ENCODE peak calls at places on chromosomes 11 and 22, in five cellular contexts. One of them, this sample, is unnamed.

GRCh38 chr11:27456140-27456801 is 16.3 kb downstream of the LGR4 start:
- DNase-seq in HFFc6: peak
- DNase-seq in lung: no peak
- DNase-seq in kidney: no peak
- DNase-seq in activated B cell treated with CpG ODN at 0.5 μM for 24 hours: no peak
- DNase-seq in this sample: no peak

GRCh38 chr22:32318361-32318760 is 39.3 kb upstream of the RFPL3 start:
- DNase-seq in activated B cell treated with CpG ODN at 0.5 μM for 24 hours: no peak
- DNase-seq in kidney: no peak
- DNase-seq in lung: no peak
- DNase-seq in HFFc6: no peak
- DNase-seq in this sample: no peak

GRCh38 chr22:46829140-46829891 is 66.9 kb downstream of the TBC1D22A start:
- DNase-seq in HFFc6: peak
- DNase-seq in lung: no peak
- DNase-seq in kidney: no peak
- DNase-seq in activated B cell treated with CpG ODN at 0.5 μM for 24 hours: no peak
- DNase-seq in this sample: no peak

GRCh38 chr11:111878385-111878765 is 590 bp downstream of the FDXACB1 start:
- DNase-seq in activated B cell treated with CpG ODN at 0.5 μM for 24 hours: no peak
- DNase-seq in kidney: no peak
- DNase-seq in lung: no peak
- DNase-seq in HFFc6: peak
- DNase-seq in this sample: no peak

GRCh38 chr22:32548039-32548438 is 73.4 kb downstream of the FBXO7 start:
- DNase-seq in lung: no peak
- DNase-seq in activated B cell treated with CpG ODN at 0.5 μM for 24 hours: no peak
- DNase-seq in HFFc6: no peak
- DNase-seq in kidney: no peak
- DNase-seq in this sample: no peak

GRCh38 chr11:19984048-19984742 is 176.1 kb downstream of the DBX1 start:
- DNase-seq in lung: no peak
- DNase-seq in kidney: no peak
- DNase-seq in HFFc6: no peak
- DNase-seq in activated B cell treated with CpG ODN at 0.5 μM for 24 hours: no peak
- DNase-seq in this sample: no peak

GRCh38 chr11:71265559-71266092 is 13.2 kb upstream of the SHANK2 start:
- DNase-seq in lung: no peak
- DNase-seq in kidney: peak
- DNase-seq in activated B cell treated with CpG ODN at 0.5 μM for 24 hours: no peak
- DNase-seq in HFFc6: no peak
- DNase-seq in this sample: no peak

GRCh38 chr11:60769273-60769672 is 12.6 kb downstream of the MS4A15 start:
- DNase-seq in HFFc6: no peak
- DNase-seq in kidney: no peak
- DNase-seq in lung: no peak
- DNase-seq in activated B cell treated with CpG ODN at 0.5 μM for 24 hours: no peak
- DNase-seq in this sample: no peak

GRCh38 chr11:10375280-10376048 is 70.6 kb downstream of the ADM start:
- DNase-seq in kidney: no peak
- DNase-seq in lung: no peak
- DNase-seq in HFFc6: peak
- DNase-seq in activated B cell treated with CpG ODN at 0.5 μM for 24 hours: no peak
- DNase-seq in this sample: no peak

GRCh38 chr11:69088676-69089146 is 40.0 kb downstream of the TPCN2 start:
- DNase-seq in activated B cell treated with CpG ODN at 0.5 μM for 24 hours: peak
- DNase-seq in kidney: peak
- DNase-seq in HFFc6: peak
- DNase-seq in lung: peak
- DNase-seq in this sample: peak

GRCh38 chr11:122598971-122599370 is 56.6 kb upstream of the UBASH3B start:
- DNase-seq in HFFc6: no peak
- DNase-seq in kidney: no peak
- DNase-seq in lung: no peak
- DNase-seq in activated B cell treated with CpG ODN at 0.5 μM for 24 hours: no peak
- DNase-seq in this sample: no peak

GRCh38 chr11:43830928-43831440 is 49.6 kb upstream of the ALKBH3 start:
- DNase-seq in kidney: no peak
- DNase-seq in HFFc6: peak
- DNase-seq in lung: no peak
- DNase-seq in activated B cell treated with CpG ODN at 0.5 μM for 24 hours: no peak
- DNase-seq in this sample: no peak

GRCh38 chr22:30249049-30250038 is 2.8 kb upstream of the LIF start:
- DNase-seq in HFFc6: no peak
- DNase-seq in kidney: peak
- DNase-seq in lung: no peak
- DNase-seq in activated B cell treated with CpG ODN at 0.5 μM for 24 hours: no peak
- DNase-seq in this sample: no peak

GRCh38 chr22:38802671-38803121 is 8.8 kb upstream of the DNAL4 start:
- DNase-seq in kidney: peak
- DNase-seq in activated B cell treated with CpG ODN at 0.5 μM for 24 hours: no peak
- DNase-seq in lung: peak
- DNase-seq in HFFc6: peak
- DNase-seq in this sample: no peak

GRCh38 chr11:45661417-45662055 is 3.9 kb downstream of the CHST1 start:
- DNase-seq in HFFc6: no peak
- DNase-seq in activated B cell treated with CpG ODN at 0.5 μM for 24 hours: no peak
- DNase-seq in kidney: peak
- DNase-seq in lung: no peak
- DNase-seq in this sample: no peak

GRCh38 chr22:37187891-37188761 is at the start of gene C1QTNF6:
- DNase-seq in HFFc6: no peak
- DNase-seq in lung: no peak
- DNase-seq in kidney: peak
- DNase-seq in activated B cell treated with CpG ODN at 0.5 μM for 24 hours: no peak
- DNase-seq in this sample: no peak

GRCh38 chr11:64858467-64859401 is 14.3 kb upstream of the CDC42BPG start:
- DNase-seq in lung: no peak
- DNase-seq in activated B cell treated with CpG ODN at 0.5 μM for 24 hours: peak
- DNase-seq in HFFc6: no peak
- DNase-seq in kidney: peak
- DNase-seq in this sample: no peak

GRCh38 chr22:46753360-46753759 is 9.1 kb upstream of the TBC1D22A start:
- DNase-seq in activated B cell treated with CpG ODN at 0.5 μM for 24 hours: no peak
- DNase-seq in HFFc6: no peak
- DNase-seq in kidney: peak
- DNase-seq in lung: no peak
- DNase-seq in this sample: no peak

GRCh38 chr11:122344281-122344680 is 228.3 kb upstream of the BLID start:
- DNase-seq in activated B cell treated with CpG ODN at 0.5 μM for 24 hours: no peak
- DNase-seq in kidney: no peak
- DNase-seq in HFFc6: peak
- DNase-seq in lung: no peak
- DNase-seq in this sample: no peak

GRCh38 chr11:77347962-77348361 is 46.5 kb upstream of the GDPD4 start:
- DNase-seq in lung: no peak
- DNase-seq in HFFc6: no peak
- DNase-seq in kidney: no peak
- DNase-seq in activated B cell treated with CpG ODN at 0.5 μM for 24 hours: no peak
- DNase-seq in this sample: no peak

GRCh38 chr11:26073646-26074045 is 258.3 kb upstream of the ANO3 start:
- DNase-seq in lung: no peak
- DNase-seq in HFFc6: no peak
- DNase-seq in activated B cell treated with CpG ODN at 0.5 μM for 24 hours: no peak
- DNase-seq in kidney: no peak
- DNase-seq in this sample: no peak

GRCh38 chr22:19232620-19233019 is 54.1 kb upstream of the SLC25A1 start:
- DNase-seq in lung: no peak
- DNase-seq in kidney: no peak
- DNase-seq in HFFc6: no peak
- DNase-seq in activated B cell treated with CpG ODN at 0.5 μM for 24 hours: no peak
- DNase-seq in this sample: no peak

GRCh38 chr22:22533863-22534262 is 13.8 kb upstream of the ZNF280A start:
- DNase-seq in kidney: no peak
- DNase-seq in HFFc6: no peak
- DNase-seq in activated B cell treated with CpG ODN at 0.5 μM for 24 hours: no peak
- DNase-seq in lung: no peak
- DNase-seq in this sample: no peak
- TF ChIP-seq CTCF in kidney: no peak
- TF ChIP-seq CTCF in HFFc6: no peak
- TF ChIP-seq CTCF in activated B cell treated with CpG ODN at 0.5 μM for 24 hours: no peak
- TF ChIP-seq CTCF in lung: no peak
- TF ChIP-seq CTCF in this sample: no peak

GRCh38 chr22:35375031-35375430 is 5.9 kb upstream of the HMOX1 start:
- DNase-seq in kidney: no peak
- DNase-seq in lung: no peak
- DNase-seq in activated B cell treated with CpG ODN at 0.5 μM for 24 hours: no peak
- DNase-seq in HFFc6: no peak
- DNase-seq in this sample: no peak

GRCh38 chr22:35368386-35368785 is 12.5 kb upstream of the HMOX1 start:
- DNase-seq in lung: no peak
- DNase-seq in kidney: no peak
- DNase-seq in activated B cell treated with CpG ODN at 0.5 μM for 24 hours: no peak
- DNase-seq in HFFc6: no peak
- DNase-seq in this sample: no peak

GRCh38 chr22:35367331-35367886 is 13.5 kb upstream of the HMOX1 start:
- DNase-seq in kidney: no peak
- DNase-seq in activated B cell treated with CpG ODN at 0.5 μM for 24 hours: peak
- DNase-seq in lung: no peak
- DNase-seq in HFFc6: no peak
- DNase-seq in this sample: no peak

GRCh38 chr22:35369996-35370395 is 10.9 kb upstream of the HMOX1 start:
- DNase-seq in HFFc6: no peak
- DNase-seq in kidney: no peak
- DNase-seq in lung: no peak
- DNase-seq in activated B cell treated with CpG ODN at 0.5 μM for 24 hours: no peak
- DNase-seq in this sample: no peak
- TF ChIP-seq CTCF in HFFc6: no peak
- TF ChIP-seq CTCF in kidney: no peak
- TF ChIP-seq CTCF in lung: no peak
- TF ChIP-seq CTCF in activated B cell treated with CpG ODN at 0.5 μM for 24 hours: no peak
- TF ChIP-seq CTCF in this sample: no peak

GRCh38 chr11:79077684-79078379 is 363.0 kb downstream of the TENM4 start:
- DNase-seq in HFFc6: no peak
- DNase-seq in lung: no peak
- DNase-seq in kidney: no peak
- DNase-seq in activated B cell treated with CpG ODN at 0.5 μM for 24 hours: no peak
- DNase-seq in this sample: no peak
- TF ChIP-seq CTCF in HFFc6: no peak
- TF ChIP-seq CTCF in lung: no peak
- TF ChIP-seq CTCF in kidney: no peak
- TF ChIP-seq CTCF in activated B cell treated with CpG ODN at 0.5 μM for 24 hours: no peak
- TF ChIP-seq CTCF in this sample: no peak

GRCh38 chr11:5887172-5887571 is 5.8 kb upstream of the OR52E5 start:
- DNase-seq in HFFc6: no peak
- DNase-seq in activated B cell treated with CpG ODN at 0.5 μM for 24 hours: no peak
- DNase-seq in lung: no peak
- DNase-seq in kidney: no peak
- DNase-seq in this sample: no peak

GRCh38 chr11:5892908-5893307 is at the start of gene OR52E5:
- DNase-seq in lung: no peak
- DNase-seq in HFFc6: no peak
- DNase-seq in kidney: no peak
- DNase-seq in activated B cell treated with CpG ODN at 0.5 μM for 24 hours: no peak
- DNase-seq in this sample: no peak

DNA sequence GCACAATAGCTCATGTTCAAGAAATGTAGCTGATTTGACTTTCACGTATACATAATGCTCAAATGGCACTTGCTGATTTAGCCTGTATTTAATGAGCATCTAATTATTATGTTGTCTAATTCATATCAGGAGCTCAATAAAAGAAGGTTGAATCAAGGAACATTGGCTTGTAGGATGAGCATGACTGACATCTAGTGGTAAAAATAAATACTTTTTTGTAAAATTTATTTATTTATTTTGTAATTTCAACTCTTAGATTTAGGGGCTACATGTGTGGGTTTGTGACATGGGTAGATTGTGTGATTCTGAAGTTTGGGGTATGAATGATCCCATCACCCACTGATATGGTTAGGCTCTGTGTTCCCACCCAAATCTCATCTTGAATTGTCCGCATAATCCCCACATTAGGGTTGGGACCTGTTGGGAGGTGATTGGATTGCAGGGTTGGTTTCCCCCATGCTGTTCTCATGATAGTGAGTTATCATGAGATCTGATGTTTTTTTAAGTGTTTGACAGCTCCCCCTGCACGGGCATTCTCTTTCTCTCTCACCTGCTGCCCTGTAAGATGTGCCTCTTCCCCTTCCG is 1.7 kb upstream of the OR52E5 start:
- DNase-seq in activated B cell treated with CpG ODN at 0.5 μM for 24 hours: no peak
- DNase-seq in HFFc6: no peak
- DNase-seq in lung: no peak
- DNase-seq in kidney: no peak
- DNase-seq in this sample: no peak
- TF ChIP-seq CTCF in activated B cell treated with CpG ODN at 0.5 μM for 24 hours: no peak
- TF ChIP-seq CTCF in HFFc6: peak
- TF ChIP-seq CTCF in lung: no peak
- TF ChIP-seq CTCF in kidney: no peak
- TF ChIP-seq CTCF in this sample: peak

GRCh38 chr11:117445097-117445658 is 117.5 kb downstream of the CEP164 start:
- DNase-seq in kidney: no peak
- DNase-seq in HFFc6: no peak
- DNase-seq in activated B cell treated with CpG ODN at 0.5 μM for 24 hours: no peak
- DNase-seq in lung: no peak
- DNase-seq in this sample: no peak

GRCh38 chr11:117442049-117442868 is 114.6 kb downstream of the CEP164 start:
- DNase-seq in kidney: peak
- DNase-seq in HFFc6: no peak
- DNase-seq in lung: no peak
- DNase-seq in activated B cell treated with CpG ODN at 0.5 μM for 24 hours: no peak
- DNase-seq in this sample: no peak

GRCh38 chr11:117442869-117443239 is 115.2 kb downstream of the CEP164 start:
- DNase-seq in HFFc6: no peak
- DNase-seq in lung: no peak
- DNase-seq in kidney: no peak
- DNase-seq in activated B cell treated with CpG ODN at 0.5 μM for 24 hours: no peak
- DNase-seq in this sample: no peak

GRCh38 chr11:117444256-117445096 is 116.8 kb downstream of the CEP164 start:
- DNase-seq in kidney: peak
- DNase-seq in activated B cell treated with CpG ODN at 0.5 μM for 24 hours: no peak
- DNase-seq in lung: no peak
- DNase-seq in HFFc6: no peak
- DNase-seq in this sample: no peak

GRCh38 chr11:117443269-117444186 is 115.9 kb downstream of the CEP164 start:
- DNase-seq in activated B cell treated with CpG ODN at 0.5 μM for 24 hours: no peak
- DNase-seq in lung: peak
- DNase-seq in HFFc6: peak
- DNase-seq in kidney: peak
- DNase-seq in this sample: peak
- TF ChIP-seq CTCF in activated B cell treated with CpG ODN at 0.5 μM for 24 hours: no peak
- TF ChIP-seq CTCF in lung: peak
- TF ChIP-seq CTCF in HFFc6: peak
- TF ChIP-seq CTCF in kidney: peak
- TF ChIP-seq CTCF in this sample: peak

GRCh38 chr11:57639321-57640067 is 10.2 kb downstream of the YPEL4 start:
- DNase-seq in kidney: no peak
- DNase-seq in activated B cell treated with CpG ODN at 0.5 μM for 24 hours: no peak
- DNase-seq in lung: no peak
- DNase-seq in HFFc6: no peak
- DNase-seq in this sample: peak
- TF ChIP-seq CTCF in kidney: no peak
- TF ChIP-seq CTCF in activated B cell treated with CpG ODN at 0.5 μM for 24 hours: no peak
- TF ChIP-seq CTCF in lung: no peak
- TF ChIP-seq CTCF in HFFc6: peak
- TF ChIP-seq CTCF in this sample: peak